ENCODE peak calls at places on chromosomes 13 and 19, in six cellular contexts. T is A549, W is endothelial cell of umbilical vein, Q is NB4, M is K562, P is GM12878. V is an unnamed sample.

GRCh38 chr19:1122972-1123363 is 19.2 kb downstream of the GPX4 start:
- DNase-seq in T (peak), W (peak), Q (peak), M (peak), P (no peak), V (peak)

GRCh38 chr13:19071161-19071936 is 110.3 kb downstream of the TUBA3C start:
- DNase-seq in T (no peak), W (no peak), Q (no peak), M (no peak), P (no peak), V (no peak)

GRCh38 chr13:106133025-106133424 is 402.4 kb downstream of the EFNB2 start:
- DNase-seq in T (no peak), W (peak), Q (no peak), M (no peak), P (no peak), V (no peak)

GRCh38 chr19:39408392-39409206 is 2.0 kb downstream of the ZFP36 start:
- DNase-seq in T (peak), W (peak), Q (no peak), M (no peak), P (no peak), V (no peak)

GRCh38 chr13:37295573-37295972 is 190.1 kb upstream of the CSNK1A1L start:
- DNase-seq in T (no peak), W (no peak), Q (no peak), M (no peak), P (no peak), V (no peak)

GRCh38 chr19:32767951-32768679 is 48.5 kb downstream of the TDRD12 start:
- DNase-seq in T (no peak), W (no peak), Q (no peak), M (no peak), P (no peak), V (no peak)

GRCh38 chr19:12723383-12723642 is 419 bp downstream of the TNPO2 start:
- DNase-seq in T (no peak), W (no peak), Q (peak), M (no peak), P (no peak), V (no peak)

GRCh38 chr19:6038634-6039405 is 60.9 kb upstream of the RANBP3 start:
- DNase-seq in T (no peak), W (no peak), Q (no peak), M (no peak), P (peak), V (no peak)

GRCh38 chr13:81133066-81133465 is 792.1 kb upstream of the SPRY2 start:
- DNase-seq in T (no peak), W (no peak), Q (no peak), M (no peak), P (no peak), V (no peak)

GRCh38 chr13:24050292-24050711 is 110.2 kb upstream of the SPATA13 start:
- DNase-seq in T (no peak), W (no peak), Q (no peak), M (no peak), P (no peak), V (no peak)

DNA sequence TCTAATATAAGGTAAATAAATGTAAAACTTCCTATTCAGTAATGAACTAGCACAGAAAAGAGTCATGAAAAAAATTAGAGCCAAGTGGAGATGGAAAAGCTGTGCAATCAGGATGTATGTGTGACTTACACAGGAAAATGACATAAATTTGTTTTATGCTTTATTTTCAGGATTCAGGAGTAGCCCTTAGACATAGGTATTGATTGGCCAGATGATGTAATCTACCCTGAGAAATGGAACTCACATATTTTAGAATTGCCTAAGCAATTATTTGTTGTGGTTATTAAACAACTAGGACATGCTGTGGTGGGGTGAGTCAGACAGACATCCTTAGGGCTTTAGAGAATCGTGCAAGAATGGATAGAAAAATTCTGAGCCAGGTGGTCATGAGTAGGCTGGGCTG is 110.7 kb downstream of the PCDH9 start:
- DNase-seq in T (peak), W (peak), Q (no peak), M (no peak), P (no peak), V (no peak)
- TF ChIP-seq MYC in T (no peak), W (no peak), Q (no peak), M (no peak), P (no peak), V (no peak)

GRCh38 chr19:7866399-7867091 is 7.6 kb downstream of the PRR36 start:
- DNase-seq in T (no peak), W (no peak), Q (no peak), M (no peak), P (no peak), V (peak)

GRCh38 chr19:7865262-7865911 is 8.8 kb downstream of the PRR36 start:
- DNase-seq in T (no peak), W (no peak), Q (no peak), M (no peak), P (no peak), V (no peak)

GRCh38 chr19:7868326-7868670 is 5.9 kb downstream of the PRR36 start:
- DNase-seq in T (peak), W (no peak), Q (no peak), M (no peak), P (no peak), V (no peak)

GRCh38 chr19:7868671-7869452 is 5.3 kb downstream of the PRR36 start:
- DNase-seq in T (peak), W (peak), Q (peak), M (peak), P (peak), V (peak)

DNA sequence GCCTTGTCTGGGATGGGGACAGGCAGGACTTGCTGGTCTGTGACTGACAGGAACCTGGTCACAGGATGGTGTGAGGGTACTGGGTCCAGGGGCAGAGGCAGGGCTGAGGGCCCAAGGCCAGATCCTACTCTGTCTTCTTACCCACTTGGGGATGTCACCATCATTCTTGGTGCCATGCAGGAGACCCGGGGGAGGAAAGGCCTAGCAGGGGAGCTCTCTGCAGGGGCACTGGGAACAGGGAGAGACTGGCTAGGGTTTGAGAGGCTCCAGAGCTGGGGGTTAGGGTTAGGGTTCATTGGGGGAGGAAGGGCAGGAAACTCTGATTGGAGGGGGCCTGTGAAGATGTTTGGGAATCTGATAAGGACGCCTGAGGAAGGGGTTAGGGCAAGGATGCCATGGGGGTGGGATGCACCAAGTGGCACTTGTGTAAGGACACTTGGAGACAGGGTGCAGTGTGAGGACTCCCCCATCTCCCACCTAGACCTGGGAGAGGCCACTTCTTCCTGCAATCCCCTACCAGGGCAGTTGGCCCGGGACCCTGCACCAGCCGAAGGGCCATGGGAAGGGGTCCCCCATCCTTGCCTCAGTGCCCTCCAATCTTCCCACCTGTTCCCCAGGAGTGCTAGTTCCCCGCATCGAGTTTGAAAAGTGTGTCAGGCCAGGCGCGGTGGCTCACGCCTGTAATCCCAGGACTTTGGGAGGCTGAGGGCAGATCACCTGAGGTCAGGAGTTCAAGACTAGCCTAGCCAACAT is 6.9 kb downstream of the PRR36 start:
- DNase-seq in T (no peak), W (no peak), Q (no peak), M (no peak), P (no peak), V (no peak)
- TF ChIP-seq MYC in T (no peak), W (no peak), Q (no peak), M (no peak), P (no peak), V (no peak)

GRCh38 chr13:99655351-99656091 is 154.2 kb downstream of the TM9SF2 start:
- DNase-seq in T (peak), W (no peak), Q (peak), M (no peak), P (no peak), V (peak)
- TF ChIP-seq MYC in T (no peak), W (no peak), Q (no peak), M (no peak), P (no peak), V (no peak)

GRCh38 chr13:99272481-99272880 is 14.3 kb upstream of the GPR18 start:
- DNase-seq in T (no peak), W (no peak), Q (no peak), M (no peak), P (no peak), V (no peak)

GRCh38 chr13:99277629-99278028 is 19.4 kb upstream of the GPR18 start:
- DNase-seq in T (no peak), W (no peak), Q (peak), M (no peak), P (no peak), V (no peak)

GRCh38 chr13:99276706-99277105 is 18.5 kb upstream of the GPR18 start:
- DNase-seq in T (no peak), W (no peak), Q (no peak), M (no peak), P (no peak), V (no peak)

GRCh38 chr13:99273128-99273527 is 14.9 kb upstream of the GPR18 start:
- DNase-seq in T (no peak), W (no peak), Q (no peak), M (no peak), P (no peak), V (no peak)

GRCh38 chr13:99275093-99275469 is 16.9 kb upstream of the GPR18 start:
- DNase-seq in T (no peak), W (no peak), Q (no peak), M (no peak), P (no peak), V (no peak)
- TF ChIP-seq MYC in T (no peak), W (no peak), Q (no peak), M (no peak), P (no peak), V (no peak)

V was measured in HepG2.